ENCODE peak calls at places on chromosomes 11 and 22, in nine cellular contexts. K is spleen, S is sigmoid colon, M is stomach, W is HepG2, D is GM23338, A is endothelial cell of umbilical vein, H is Panc1, Y is GM12878. O is an unnamed sample.

GRCh38 chr22:39936523-39937145 is 23.6 kb upstream of the TMA7B start:
- DNase-seq in K (no peak), S (no peak), M (no peak), W (no peak), D (no peak), A (no peak), H (no peak), Y (no peak), O (no peak)

GRCh38 chr22:32226236-32227119 is 21.6 kb upstream of the RFPL2 start:
- DNase-seq in K (no peak), S (no peak), M (no peak), W (no peak), D (no peak), A (no peak), H (no peak), Y (no peak), O (no peak)

GRCh38 chr22:37428649-37429586 is 1.6 kb upstream of the ELFN2 start:
- DNase-seq in K (no peak), S (no peak), M (peak; percentile 47), W (peak; percentile 35), D (peak; percentile 92), A (peak; percentile 56), H (peak; percentile 27), Y (no peak), O (peak; percentile 56)

GRCh38 chr22:48568736-48569330 is 1258.8 kb downstream of the BRD1 start:
- DNase-seq in K (no peak), S (no peak), M (no peak), W (no peak), D (no peak), A (no peak), H (no peak), Y (no peak), O (no peak)

GRCh38 chr11:35104655-35105054 is 34.3 kb upstream of the CD44 start:
- DNase-seq in K (no peak), S (no peak), M (no peak), W (no peak), D (no peak), A (no peak), H (no peak), Y (no peak), O (no peak)

GRCh38 chr11:11958403-11958802 is 50.0 kb downstream of the DKK3 start:
- DNase-seq in K (peak; percentile 37), S (no peak), M (no peak), W (no peak), D (no peak), A (no peak), H (no peak), Y (no peak), O (peak; percentile 24)

GRCh38 chr11:14622241-14622954 is 21.2 kb upstream of the PDE3B start:
- DNase-seq in K (no peak), S (no peak), M (no peak), W (no peak), D (peak; percentile 6), A (no peak), H (no peak), Y (no peak), O (no peak)

GRCh38 chr11:46896719-46897406 is 21.5 kb downstream of the LRP4 start:
- DNase-seq in K (no peak), S (no peak), M (no peak), W (peak; percentile 52), D (peak; percentile 44), A (peak; percentile 36), H (no peak), Y (no peak), O (no peak)

GRCh38 chr11:60950933-60951610 is 904 bp downstream of the SLC15A3 start:
- DNase-seq in K (peak; percentile 91), S (no peak), M (peak; percentile 56), W (no peak), D (peak; percentile 65), A (no peak), H (no peak), Y (no peak), O (no peak)

GRCh38 chr11:8533332-8533731 is 60.7 kb downstream of the STK33 start:
- DNase-seq in K (no peak), S (no peak), M (no peak), W (no peak), D (no peak), A (no peak), H (no peak), Y (peak; percentile 86), O (no peak)

GRCh38 chr11:118379497-118379896 is 20.1 kb downstream of the UBE4A start:
- DNase-seq in K (no peak), S (no peak), M (no peak), W (no peak), D (no peak), A (no peak), H (no peak), Y (no peak), O (no peak)

GRCh38 chr11:100855466-100856067 is 168.5 kb downstream of the ARHGAP42 start:
- DNase-seq in K (no peak), S (no peak), M (no peak), W (peak; percentile 36), D (peak; percentile 81), A (peak; percentile 61), H (no peak), Y (no peak), O (peak; percentile 18)

GRCh38 chr11:110019659-110020058 is 73.5 kb upstream of the ZC3H12C start:
- DNase-seq in K (no peak), S (no peak), M (no peak), W (no peak), D (no peak), A (no peak), H (no peak), Y (no peak), O (no peak)

GRCh38 chr11:110011595-110011994 is 81.6 kb upstream of the ZC3H12C start:
- DNase-seq in K (no peak), S (no peak), M (no peak), W (no peak), D (no peak), A (no peak), H (no peak), Y (no peak), O (no peak)

GRCh38 chr11:110015695-110016094 is 77.5 kb upstream of the ZC3H12C start:
- DNase-seq in K (no peak), S (no peak), M (no peak), W (no peak), D (no peak), A (no peak), H (no peak), Y (no peak), O (no peak)
- TF ChIP-seq POLR2AphosphoS5 in K (no peak), S (no peak), M (no peak), W (no peak), D (no peak), A (no peak), H (no peak), Y (no peak), O (no peak)

DNA sequence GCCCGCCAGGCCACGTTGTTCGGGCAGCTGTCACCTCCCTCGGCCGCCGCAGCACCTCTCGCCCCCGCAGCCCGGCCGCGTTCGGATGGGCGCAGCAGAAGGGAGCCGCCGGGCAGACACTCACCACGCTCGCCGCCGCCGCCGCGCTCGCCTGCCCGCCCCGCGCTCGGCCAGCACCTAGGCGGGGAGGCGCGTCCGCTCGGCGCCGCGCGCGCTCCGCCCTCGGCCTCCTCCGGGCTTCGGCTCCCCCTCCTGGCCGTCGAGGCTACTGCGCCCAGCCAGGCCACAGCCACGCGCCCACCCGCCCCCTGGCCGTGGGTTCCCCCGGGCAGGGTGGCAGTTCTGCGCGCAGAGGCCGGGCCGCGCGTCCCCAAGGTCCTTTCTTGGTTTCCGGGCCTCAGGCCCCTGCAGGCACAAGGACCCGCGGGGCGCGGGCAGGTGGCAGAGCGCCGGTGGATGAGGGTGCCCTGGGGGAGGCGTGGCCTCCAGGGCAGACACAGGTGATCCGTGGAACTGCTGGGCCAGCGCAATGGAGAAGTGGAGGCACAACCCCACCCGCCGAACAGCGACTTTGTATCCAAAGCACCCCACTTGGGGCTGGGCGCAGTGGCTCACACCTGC is at the start of gene SLC25A22:
- DNase-seq in K (peak; percentile 97), S (no peak), M (peak; percentile 85), W (peak; percentile 49), D (peak; percentile 90), A (peak; percentile 71), H (no peak), Y (no peak), O (peak; percentile 92)
- TF ChIP-seq POLR2AphosphoS5 in K (peak; percentile 60), S (no peak), M (peak; percentile 6), W (no peak), D (peak; percentile 30), A (peak; percentile 79), H (peak; percentile 68), Y (no peak), O (no peak)

DNA sequence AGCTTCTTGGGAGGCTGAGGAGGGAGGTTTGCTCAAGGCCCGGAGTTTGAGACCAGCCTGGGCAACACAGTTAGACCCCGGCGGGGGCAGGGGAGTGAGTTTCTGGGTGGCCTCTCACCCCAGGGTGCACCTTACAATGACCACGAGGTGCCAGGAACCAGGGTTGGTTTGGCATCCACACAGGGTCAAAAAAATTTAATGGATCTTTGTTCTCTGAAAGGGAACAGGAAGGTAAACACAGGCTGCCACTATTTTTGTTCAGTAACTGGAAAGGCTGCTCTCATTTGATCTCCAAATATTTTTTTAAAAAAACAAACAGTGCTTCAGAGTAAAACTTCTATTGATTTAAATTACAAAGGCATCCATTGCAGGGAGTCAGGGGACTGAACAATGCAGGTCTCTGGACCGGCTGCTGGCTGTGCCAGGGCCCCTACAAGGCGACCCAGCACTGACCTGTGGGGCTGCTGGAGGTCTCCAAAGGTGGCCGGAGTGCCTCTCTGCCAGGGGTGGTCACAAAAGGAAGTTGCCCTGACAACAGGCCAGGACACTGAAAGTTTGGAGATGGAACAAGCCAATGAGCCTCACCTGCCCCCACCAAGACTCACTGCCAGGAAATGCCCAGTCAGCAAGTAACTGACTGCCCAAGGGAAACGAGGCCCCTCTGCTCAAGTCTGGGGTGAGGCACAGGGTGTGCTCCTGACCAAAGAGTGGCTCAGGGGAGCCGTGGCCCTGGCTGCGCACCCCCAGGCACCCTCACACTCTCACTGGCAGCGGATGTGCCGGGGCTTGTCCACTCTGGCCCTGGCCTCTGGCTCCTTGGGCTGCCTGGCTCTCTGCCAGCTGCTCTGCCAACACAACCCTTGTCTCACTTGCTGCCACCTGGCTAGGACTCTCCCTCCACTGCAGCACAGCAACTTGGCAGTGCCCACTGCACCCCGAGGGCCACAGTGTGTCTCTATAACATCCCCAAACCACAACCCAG is 51.8 kb downstream of the ARFGAP3 start:
- DNase-seq in K (no peak), S (peak; percentile 68), M (peak; percentile 89), W (peak; percentile 93), D (peak; percentile 34), A (peak; percentile 85), H (no peak), Y (no peak), O (no peak)
- TF ChIP-seq POLR2AphosphoS5 in K (peak; percentile 64), S (no peak), M (peak; percentile 6), W (no peak), D (no peak), A (peak; percentile 16), H (no peak), Y (no peak), O (no peak)

GRCh38 chr11:69094111-69094914 is 45.6 kb downstream of the TPCN2 start:
- DNase-seq in K (no peak), S (no peak), M (no peak), W (no peak), D (no peak), A (no peak), H (no peak), Y (no peak), O (no peak)
- TF ChIP-seq POLR2AphosphoS5 in K (peak; percentile 10), S (no peak), M (no peak), W (no peak), D (no peak), A (no peak), H (peak; percentile 25), Y (no peak), O (no peak)